ENCODE peak calls at places on chromosomes 5 and 9, in four cellular contexts. M, K, N and D are unnamed samples.

GRCh38 chr9:96617439-96618185 is 2.0 kb downstream of the CDC14B start:
- DNase-seq in M (no peak), K (no peak), N (peak), D (no peak)

GRCh38 chr9:125851971-125852370 is 104.8 kb downstream of the PBX3 start:
- DNase-seq in M (no peak), K (no peak), N (no peak), D (no peak)

GRCh38 chr9:137892424-137893191 is 15.0 kb downstream of the CACNA1B start:
- DNase-seq in M (no peak), K (no peak), N (no peak), D (no peak)

GRCh38 chr5:66708368-66708767 is 112.2 kb downstream of the MAST4 start:
- DNase-seq in M (no peak), K (no peak), N (no peak), D (no peak)

GRCh38 chr9:95197692-95198271 is 119.7 kb downstream of the FANCC start:
- DNase-seq in M (no peak), K (no peak), N (no peak), D (no peak)

GRCh38 chr9:90802534-90802933 is 915 bp downstream of the SYK start:
- DNase-seq in M (no peak), K (no peak), N (no peak), D (no peak)

GRCh38 chr5:103646698-103647614 is 84.4 kb upstream of the NUDT12 start:
- DNase-seq in M (no peak), K (no peak), N (no peak), D (no peak)

GRCh38 chr9:118533101-118533500 is 828.9 kb downstream of the TLR4 start:
- DNase-seq in M (no peak), K (no peak), N (no peak), D (no peak)

GRCh38 chr9:79264511-79265448 is 307.0 kb upstream of the TLE4 start:
- DNase-seq in M (no peak), K (no peak), N (no peak), D (peak)

GRCh38 chr5:151249280-151249679 is 3.7 kb upstream of the GM2A start:
- DNase-seq in M (no peak), K (no peak), N (no peak), D (no peak)

GRCh38 chr5:159883522-159883950 is 32.7 kb upstream of the ADRA1B start:
- DNase-seq in M (no peak), K (no peak), N (no peak), D (no peak)

GRCh38 chr9:126482361-126483044 is 131.2 kb upstream of the LMX1B start:
- DNase-seq in M (peak), K (no peak), N (peak), D (no peak)